ENCODE peak calls at places on chromosomes 2 and 18, in ten cellular contexts. D is keratinocyte; I is CD8-positive, alpha-beta memory T cell; M is aorta; U is Peyer's patch; G is astrocyte of the cerebellum; Y is fibroblast of pulmonary artery; V is PC-9; Z is Caco-2; B is fibroblast of lung. Q is an unnamed sample.

GRCh38 chr18:61606759-61607158 is 273.5 kb downstream of the CDH20 start:
- DNase-seq in D (peak), I (no peak), M (peak), U (peak), G (peak), Y (peak), V (peak), Z (no peak), B (peak), Q (peak)

GRCh38 chr2:148528356-148529064 is 116.0 kb upstream of the EPC2 start:
- DNase-seq in D (no peak), I (no peak), M (no peak), U (no peak), G (no peak), Y (no peak), V (no peak), Z (no peak), B (no peak), Q (no peak)

GRCh38 chr2:100239513-100240210 is 82.6 kb downstream of the LONRF2 start:
- DNase-seq in D (no peak), I (no peak), M (no peak), U (no peak), G (no peak), Y (no peak), V (no peak), Z (no peak), B (no peak), Q (no peak)

GRCh38 chr2:120421830-120422175 is 75.9 kb downstream of the INHBB start:
- DNase-seq in D (no peak), I (no peak), M (no peak), U (peak), G (no peak), Y (no peak), V (no peak), Z (no peak), B (no peak), Q (no peak)

GRCh38 chr2:216159161-216159560 is 50.0 kb downstream of the XRCC5 start:
- DNase-seq in D (no peak), I (no peak), M (no peak), U (no peak), G (no peak), Y (peak), V (no peak), Z (no peak), B (peak), Q (no peak)

GRCh38 chr2:158687315-158687714 is 107.8 kb upstream of the DAPL1 start:
- DNase-seq in D (no peak), I (no peak), M (no peak), U (no peak), G (no peak), Y (no peak), V (no peak), Z (no peak), B (no peak), Q (no peak)

GRCh38 chr2:137676348-137676747 is 287.9 kb upstream of the HNMT start:
- DNase-seq in D (no peak), I (no peak), M (no peak), U (no peak), G (no peak), Y (no peak), V (no peak), Z (no peak), B (no peak), Q (no peak)

GRCh38 chr18:499351-500229 is 911 bp downstream of the COLEC12 start:
- DNase-seq in D (no peak), I (no peak), M (no peak), U (no peak), G (no peak), Y (peak), V (no peak), Z (peak), B (peak), Q (peak)

GRCh38 chr2:220936641-220937197 is 635.4 kb downstream of the EPHA4 start:
- DNase-seq in D (no peak), I (no peak), M (no peak), U (no peak), G (no peak), Y (no peak), V (no peak), Z (no peak), B (no peak), Q (no peak)

GRCh38 chr2:9205963-9206948 is at the start of gene ASAP2:
- DNase-seq in D (no peak), I (no peak), M (peak), U (peak), G (no peak), Y (peak), V (peak), Z (peak), B (peak), Q (peak)

GRCh38 chr2:62197017-62197586 is 1.2 kb downstream of the B3GNT2 start:
- DNase-seq in D (no peak), I (peak), M (no peak), U (peak), G (no peak), Y (no peak), V (no peak), Z (peak), B (no peak), Q (no peak)

GRCh38 chr2:86249843-86250402 is 50.7 kb downstream of the MRPL35 start:
- DNase-seq in D (no peak), I (no peak), M (no peak), U (peak), G (no peak), Y (peak), V (no peak), Z (peak), B (no peak), Q (no peak)

GRCh38 chr2:170191166-170191872 is 13.4 kb downstream of the MYO3B start:
- DNase-seq in D (no peak), I (no peak), M (no peak), U (no peak), G (no peak), Y (no peak), V (no peak), Z (no peak), B (no peak), Q (no peak)

GRCh38 chr2:25541378-25541777 is 132.0 kb downstream of the DTNB start:
- DNase-seq in D (no peak), I (no peak), M (no peak), U (no peak), G (no peak), Y (no peak), V (no peak), Z (no peak), B (no peak), Q (no peak)

GRCh38 chr18:37712776-37713175 is 147.2 kb upstream of the CELF4 start:
- DNase-seq in D (peak), I (no peak), M (no peak), U (no peak), G (no peak), Y (peak), V (no peak), Z (no peak), B (no peak), Q (no peak)

GRCh38 chr2:55401124-55401523 is 18.5 kb downstream of the CCDC88A start:
- DNase-seq in D (no peak), I (no peak), M (no peak), U (no peak), G (no peak), Y (no peak), V (no peak), Z (no peak), B (no peak), Q (no peak)

GRCh38 chr18:68735498-68736343 is 20.8 kb upstream of the TMX3 start:
- DNase-seq in D (no peak), I (no peak), M (no peak), U (no peak), G (peak), Y (peak), V (no peak), Z (peak), B (peak), Q (no peak)

GRCh38 chr18:27017901-27018500 is 152.5 kb upstream of the AQP4 start:
- DNase-seq in D (no peak), I (no peak), M (no peak), U (no peak), G (no peak), Y (peak), V (no peak), Z (no peak), B (no peak), Q (no peak)

GRCh38 chr2:28689764-28690163 is 61.9 kb upstream of the PPP1CB start:
- DNase-seq in D (no peak), I (no peak), M (no peak), U (no peak), G (no peak), Y (no peak), V (peak), Z (no peak), B (no peak), Q (no peak)

GRCh38 chr2:28397043-28397381 is 4.4 kb downstream of the FOSL2 start:
- DNase-seq in D (no peak), I (no peak), M (no peak), U (no peak), G (no peak), Y (no peak), V (no peak), Z (no peak), B (no peak), Q (no peak)

GRCh38 chr2:143684731-143685364 is 555.6 kb downstream of the ARHGAP15 start:
- DNase-seq in D (no peak), I (no peak), M (no peak), U (no peak), G (no peak), Y (no peak), V (no peak), Z (no peak), B (no peak), Q (no peak)

GRCh38 chr2:6167592-6168138 is 475.5 kb downstream of the SOX11 start:
- DNase-seq in D (no peak), I (no peak), M (no peak), U (no peak), G (no peak), Y (no peak), V (no peak), Z (no peak), B (no peak), Q (no peak)

GRCh38 chr18:3044931-3045698 is 32.2 kb upstream of the LPIN2 start:
- DNase-seq in D (no peak), I (no peak), M (peak), U (peak), G (no peak), Y (no peak), V (peak), Z (no peak), B (no peak), Q (no peak)

GRCh38 chr2:190781604-190782198 is 98.9 kb upstream of the GLS start:
- DNase-seq in D (no peak), I (peak), M (no peak), U (peak), G (peak), Y (peak), V (no peak), Z (peak), B (peak), Q (no peak)

GRCh38 chr2:168169097-168169745 is 78.2 kb downstream of the STK39 start:
- DNase-seq in D (no peak), I (no peak), M (no peak), U (no peak), G (no peak), Y (peak), V (no peak), Z (no peak), B (peak), Q (no peak)

GRCh38 chr18:23926590-23926989 is 88.0 kb upstream of the TTC39C start:
- DNase-seq in D (no peak), I (no peak), M (no peak), U (no peak), G (no peak), Y (no peak), V (no peak), Z (no peak), B (no peak), Q (no peak)

GRCh38 chr18:75223687-75224347 is 13.2 kb downstream of the TSHZ1 start:
- DNase-seq in D (no peak), I (no peak), M (no peak), U (peak), G (no peak), Y (no peak), V (no peak), Z (no peak), B (peak), Q (no peak)

GRCh38 chr2:176133366-176133765 is 3.9 kb downstream of the HOXD8 start:
- DNase-seq in D (no peak), I (no peak), M (no peak), U (no peak), G (no peak), Y (no peak), V (no peak), Z (no peak), B (no peak), Q (no peak)

GRCh38 chr2:176137249-176137573 is 7.7 kb downstream of the HOXD8 start:
- DNase-seq in D (no peak), I (no peak), M (no peak), U (no peak), G (no peak), Y (no peak), V (no peak), Z (no peak), B (no peak), Q (no peak)

GRCh38 chr2:176136375-176137248 is 7.1 kb downstream of the HOXD8 start:
- DNase-seq in D (no peak), I (no peak), M (no peak), U (peak), G (no peak), Y (no peak), V (no peak), Z (peak), B (no peak), Q (peak)

GRCh38 chr2:176134045-176134444 is 4.5 kb downstream of the HOXD8 start:
- DNase-seq in D (no peak), I (no peak), M (no peak), U (no peak), G (no peak), Y (no peak), V (no peak), Z (no peak), B (no peak), Q (no peak)

DNA sequence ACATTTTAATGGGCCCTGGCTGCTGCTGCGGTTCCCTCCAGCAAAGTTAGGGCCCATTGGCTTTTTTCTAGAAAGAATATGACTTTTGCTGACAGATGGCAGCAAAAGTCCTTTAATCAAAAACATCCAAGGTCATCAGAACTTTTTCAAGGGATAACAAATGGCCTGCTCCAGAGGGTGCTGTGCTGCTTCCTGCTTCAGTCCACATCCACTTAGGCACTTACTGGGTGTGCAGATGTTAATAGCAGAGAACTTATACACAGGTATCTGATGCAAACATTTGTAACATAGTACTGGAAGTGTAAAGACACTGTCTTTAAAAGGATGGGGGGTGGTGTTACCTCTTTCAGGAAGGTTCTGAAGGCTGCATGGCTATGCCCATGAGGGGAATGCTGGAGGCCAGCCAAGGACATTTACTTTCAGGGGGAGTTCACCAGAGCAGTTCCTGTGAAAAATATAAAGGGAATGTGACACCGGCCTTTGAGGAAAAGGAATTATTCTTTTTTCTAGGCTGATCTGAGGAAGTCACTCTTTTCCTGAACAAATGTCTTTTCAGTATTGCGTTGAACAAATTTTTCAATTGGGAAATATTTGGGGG is 5.6 kb downstream of the HOXD8 start:
- DNase-seq in D (no peak), I (no peak), M (no peak), U (no peak), G (no peak), Y (no peak), V (no peak), Z (no peak), B (no peak), Q (no peak)
- H3K4me3 ChIP-seq in D (no peak), I (no peak), M (no peak), U (no peak), G (no peak), Y (no peak), V (no peak), Z (no peak), B (no peak), Q (no peak)

GRCh38 chr2:134283701-134284100 is 29.8 kb downstream of the MGAT5 start:
- DNase-seq in D (no peak), I (no peak), M (no peak), U (no peak), G (no peak), Y (no peak), V (no peak), Z (no peak), B (no peak), Q (no peak)
- H3K4me3 ChIP-seq in D (no peak), I (no peak), M (no peak), U (no peak), G (no peak), Y (no peak), V (no peak), Z (no peak), B (no peak), Q (no peak)

GRCh38 chr18:13603304-13604019 is 122.9 kb downstream of the FAM210A start:
- DNase-seq in D (no peak), I (no peak), M (no peak), U (no peak), G (no peak), Y (no peak), V (no peak), Z (no peak), B (no peak), Q (peak)

GRCh38 chr18:13605901-13606300 is 120.5 kb downstream of the FAM210A start:
- DNase-seq in D (no peak), I (no peak), M (no peak), U (no peak), G (no peak), Y (no peak), V (no peak), Z (no peak), B (no peak), Q (no peak)

GRCh38 chr18:13604751-13605150 is 121.6 kb downstream of the FAM210A start:
- DNase-seq in D (no peak), I (no peak), M (no peak), U (no peak), G (no peak), Y (no peak), V (no peak), Z (no peak), B (no peak), Q (no peak)

GRCh38 chr18:13606589-13607254 is 119.6 kb downstream of the FAM210A start:
- DNase-seq in D (no peak), I (no peak), M (no peak), U (no peak), G (no peak), Y (no peak), V (no peak), Z (no peak), B (no peak), Q (no peak)

GRCh38 chr18:13605477-13605876 is 120.9 kb downstream of the FAM210A start:
- DNase-seq in D (no peak), I (no peak), M (no peak), U (no peak), G (no peak), Y (no peak), V (no peak), Z (no peak), B (no peak), Q (no peak)
- H3K4me3 ChIP-seq in D (no peak), I (no peak), M (no peak), U (no peak), G (no peak), Y (no peak), V (no peak), Z (no peak), B (no peak), Q (no peak)

GRCh38 chr2:17441790-17442189 is 76.5 kb downstream of the RAD51AP2 start:
- DNase-seq in D (no peak), I (no peak), M (no peak), U (no peak), G (no peak), Y (no peak), V (no peak), Z (no peak), B (no peak), Q (no peak)
- H3K4me3 ChIP-seq in D (no peak), I (no peak), M (no peak), U (no peak), G (no peak), Y (no peak), V (peak), Z (no peak), B (no peak), Q (no peak)

GRCh38 chr2:26846881-26847662 is 860 bp upstream of the DPYSL5 start:
- DNase-seq in D (no peak), I (no peak), M (no peak), U (no peak), G (no peak), Y (no peak), V (no peak), Z (peak), B (no peak), Q (no peak)
- H3K4me3 ChIP-seq in D (no peak), I (no peak), M (no peak), U (peak), G (peak), Y (no peak), V (no peak), Z (peak), B (no peak), Q (peak)

GRCh38 chr2:241689306-241689705 is 2.7 kb upstream of the DTYMK start:
- DNase-seq in D (no peak), I (no peak), M (no peak), U (no peak), G (no peak), Y (no peak), V (no peak), Z (no peak), B (no peak), Q (no peak)

GRCh38 chr2:241686649-241687425 is at the start of gene DTYMK:
- DNase-seq in D (peak), I (peak), M (peak), U (peak), G (peak), Y (peak), V (peak), Z (peak), B (peak), Q (peak)

GRCh38 chr2:241680827-241681599 is 5.6 kb downstream of the DTYMK start:
- DNase-seq in D (no peak), I (no peak), M (no peak), U (no peak), G (peak), Y (peak), V (peak), Z (no peak), B (peak), Q (no peak)

GRCh38 chr2:241690202-241690717 is 3.6 kb upstream of the DTYMK start:
- DNase-seq in D (no peak), I (no peak), M (no peak), U (no peak), G (no peak), Y (no peak), V (no peak), Z (no peak), B (no peak), Q (no peak)

GRCh38 chr2:241686322-241686648 is 330 bp downstream of the DTYMK start:
- DNase-seq in D (no peak), I (no peak), M (no peak), U (no peak), G (no peak), Y (no peak), V (no peak), Z (no peak), B (no peak), Q (no peak)
- H3K4me3 ChIP-seq in D (peak), I (peak), M (peak), U (peak), G (peak), Y (peak), V (peak), Z (peak), B (peak), Q (peak)

GRCh38 chr2:239220976-239221375 is 179.8 kb downstream of the HDAC4 start:
- DNase-seq in D (no peak), I (no peak), M (no peak), U (no peak), G (no peak), Y (no peak), V (no peak), Z (no peak), B (no peak), Q (no peak)
- H3K4me3 ChIP-seq in D (no peak), I (no peak), M (no peak), U (no peak), G (no peak), Y (no peak), V (no peak), Z (no peak), B (no peak), Q (no peak)

DNA sequence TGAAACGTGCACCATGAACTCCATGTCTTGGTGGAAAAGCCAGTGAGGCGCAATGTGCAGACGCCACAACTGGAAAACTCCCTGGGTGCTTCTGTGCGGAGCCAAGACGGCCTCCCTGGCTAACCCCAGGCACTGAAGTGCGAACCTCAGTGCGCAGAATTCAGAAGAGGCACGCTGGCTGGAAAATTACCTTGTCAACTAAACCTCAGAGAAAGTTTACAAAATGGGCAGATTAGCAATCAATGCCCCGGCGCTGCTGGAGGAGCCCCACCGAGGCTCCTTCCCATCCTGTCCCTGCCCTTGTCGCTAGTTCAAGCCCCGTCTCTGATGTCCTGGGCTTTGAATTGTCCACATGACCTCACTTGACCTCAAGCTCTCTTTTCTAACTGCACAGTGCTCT is 22.2 kb downstream of the SNORC start:
- DNase-seq in D (no peak), I (no peak), M (no peak), U (peak), G (no peak), Y (no peak), V (no peak), Z (no peak), B (no peak), Q (no peak)
- H3K4me3 ChIP-seq in D (no peak), I (no peak), M (no peak), U (no peak), G (no peak), Y (no peak), V (no peak), Z (no peak), B (no peak), Q (no peak)

Q was measured in upper lobe of right lung.